ENCODE peak calls at places on chromosomes 7 and 10, in seven cellular contexts. One of them, this sample, is unnamed. For H3K4me1, the result is how much of the 10 kb centered on the place peaks cover.

GRCh38 chr10:110355922-110356627 is 51.4 kb upstream of the SMNDC1 start:
- DNase-seq in aorta: no peak
- DNase-seq in tibial nerve: no peak
- DNase-seq in heart right ventricle: no peak
- DNase-seq in Peyer's patch: no peak
- DNase-seq in CD4-positive, CD25-positive, alpha-beta regulatory T cell: peak
- DNase-seq in heart left ventricle: no peak
- DNase-seq in this sample: no peak

GRCh38 chr10:76337641-76338040 is 906.2 kb downstream of the LRMDA start:
- DNase-seq in aorta: no peak
- DNase-seq in tibial nerve: no peak
- DNase-seq in heart right ventricle: no peak
- DNase-seq in Peyer's patch: no peak
- DNase-seq in CD4-positive, CD25-positive, alpha-beta regulatory T cell: no peak
- DNase-seq in heart left ventricle: no peak
- DNase-seq in this sample: no peak

GRCh38 chr7:45898241-45898640 is 10.0 kb downstream of the IGFBP1 start:
- DNase-seq in aorta: no peak
- DNase-seq in tibial nerve: no peak
- DNase-seq in heart right ventricle: no peak
- DNase-seq in Peyer's patch: no peak
- DNase-seq in CD4-positive, CD25-positive, alpha-beta regulatory T cell: no peak
- DNase-seq in heart left ventricle: no peak
- DNase-seq in this sample: no peak

GRCh38 chr10:48577158-48577557 is 27.7 kb downstream of the ARHGAP22 start:
- DNase-seq in aorta: no peak
- DNase-seq in tibial nerve: no peak
- DNase-seq in heart right ventricle: no peak
- DNase-seq in Peyer's patch: no peak
- DNase-seq in CD4-positive, CD25-positive, alpha-beta regulatory T cell: no peak
- DNase-seq in heart left ventricle: no peak
- DNase-seq in this sample: no peak

GRCh38 chr10:85961479-85962067 is 405.0 kb downstream of the GRID1 start:
- DNase-seq in aorta: no peak
- DNase-seq in tibial nerve: no peak
- DNase-seq in heart right ventricle: no peak
- DNase-seq in Peyer's patch: no peak
- DNase-seq in CD4-positive, CD25-positive, alpha-beta regulatory T cell: no peak
- DNase-seq in heart left ventricle: no peak
- DNase-seq in this sample: no peak

GRCh38 chr7:157548691-157549265 is 212.0 kb downstream of the DNAJB6 start:
- DNase-seq in aorta: peak
- DNase-seq in tibial nerve: no peak
- DNase-seq in heart right ventricle: no peak
- DNase-seq in Peyer's patch: peak
- DNase-seq in CD4-positive, CD25-positive, alpha-beta regulatory T cell: no peak
- DNase-seq in heart left ventricle: no peak
- DNase-seq in this sample: peak

GRCh38 chr7:20598479-20599419 is 16.7 kb upstream of the ABCB5 start:
- DNase-seq in aorta: no peak
- DNase-seq in tibial nerve: peak
- DNase-seq in heart right ventricle: no peak
- DNase-seq in Peyer's patch: no peak
- DNase-seq in CD4-positive, CD25-positive, alpha-beta regulatory T cell: peak
- DNase-seq in heart left ventricle: no peak
- DNase-seq in this sample: no peak

GRCh38 chr7:139543801-139544603 is 20.5 kb downstream of the CLEC2L start:
- DNase-seq in aorta: no peak
- DNase-seq in tibial nerve: no peak
- DNase-seq in heart right ventricle: no peak
- DNase-seq in Peyer's patch: no peak
- DNase-seq in CD4-positive, CD25-positive, alpha-beta regulatory T cell: no peak
- DNase-seq in heart left ventricle: no peak
- DNase-seq in this sample: peak

GRCh38 chr7:34757570-34758110 is 99.6 kb downstream of the NPSR1 start:
- DNase-seq in aorta: no peak
- DNase-seq in tibial nerve: no peak
- DNase-seq in heart right ventricle: no peak
- DNase-seq in Peyer's patch: no peak
- DNase-seq in CD4-positive, CD25-positive, alpha-beta regulatory T cell: no peak
- DNase-seq in heart left ventricle: no peak
- DNase-seq in this sample: no peak

GRCh38 chr10:69802424-69803161 is 887 bp downstream of the COL13A1 start:
- DNase-seq in aorta: peak
- DNase-seq in tibial nerve: no peak
- DNase-seq in heart right ventricle: peak
- DNase-seq in Peyer's patch: no peak
- DNase-seq in CD4-positive, CD25-positive, alpha-beta regulatory T cell: no peak
- DNase-seq in heart left ventricle: peak
- DNase-seq in this sample: peak

GRCh38 chr7:117007285-117007684 is 54.0 kb downstream of the ST7 start:
- DNase-seq in aorta: no peak
- DNase-seq in tibial nerve: no peak
- DNase-seq in heart right ventricle: no peak
- DNase-seq in Peyer's patch: no peak
- DNase-seq in CD4-positive, CD25-positive, alpha-beta regulatory T cell: peak
- DNase-seq in heart left ventricle: no peak
- DNase-seq in this sample: no peak

GRCh38 chr7:5629941-5630340 is 151.5 kb downstream of the RNF216 start:
- DNase-seq in aorta: no peak
- DNase-seq in tibial nerve: no peak
- DNase-seq in heart right ventricle: no peak
- DNase-seq in Peyer's patch: no peak
- DNase-seq in CD4-positive, CD25-positive, alpha-beta regulatory T cell: no peak
- DNase-seq in heart left ventricle: peak
- DNase-seq in this sample: peak

GRCh38 chr10:79381804-79382221 is 34.5 kb downstream of the PPIF start:
- DNase-seq in aorta: peak
- DNase-seq in tibial nerve: peak
- DNase-seq in heart right ventricle: peak
- DNase-seq in Peyer's patch: peak
- DNase-seq in CD4-positive, CD25-positive, alpha-beta regulatory T cell: no peak
- DNase-seq in heart left ventricle: peak
- DNase-seq in this sample: peak

GRCh38 chr10:84348860-84349259 is 20.5 kb downstream of the CCSER2 start:
- DNase-seq in aorta: no peak
- DNase-seq in tibial nerve: no peak
- DNase-seq in heart right ventricle: no peak
- DNase-seq in Peyer's patch: no peak
- DNase-seq in CD4-positive, CD25-positive, alpha-beta regulatory T cell: no peak
- DNase-seq in heart left ventricle: no peak
- DNase-seq in this sample: no peak

GRCh38 chr10:132193907-132194552 is 7.3 kb downstream of the DPYSL4 start:
- DNase-seq in aorta: peak
- DNase-seq in tibial nerve: no peak
- DNase-seq in heart right ventricle: no peak
- DNase-seq in Peyer's patch: no peak
- DNase-seq in CD4-positive, CD25-positive, alpha-beta regulatory T cell: no peak
- DNase-seq in heart left ventricle: peak
- DNase-seq in this sample: peak

GRCh38 chr7:155207335-155208002 is 90.2 kb upstream of the INSIG1 start:
- DNase-seq in aorta: no peak
- DNase-seq in tibial nerve: no peak
- DNase-seq in heart right ventricle: no peak
- DNase-seq in Peyer's patch: peak
- DNase-seq in CD4-positive, CD25-positive, alpha-beta regulatory T cell: no peak
- DNase-seq in heart left ventricle: no peak
- DNase-seq in this sample: no peak
- H3K27ac ChIP-seq in aorta: no peak
- H3K27ac ChIP-seq in tibial nerve: no peak
- H3K27ac ChIP-seq in heart right ventricle: peak
- H3K27ac ChIP-seq in Peyer's patch: no peak
- H3K27ac ChIP-seq in CD4-positive, CD25-positive, alpha-beta regulatory T cell: peak
- H3K27ac ChIP-seq in heart left ventricle: peak
- H3K27ac ChIP-seq in this sample: no peak

DNA sequence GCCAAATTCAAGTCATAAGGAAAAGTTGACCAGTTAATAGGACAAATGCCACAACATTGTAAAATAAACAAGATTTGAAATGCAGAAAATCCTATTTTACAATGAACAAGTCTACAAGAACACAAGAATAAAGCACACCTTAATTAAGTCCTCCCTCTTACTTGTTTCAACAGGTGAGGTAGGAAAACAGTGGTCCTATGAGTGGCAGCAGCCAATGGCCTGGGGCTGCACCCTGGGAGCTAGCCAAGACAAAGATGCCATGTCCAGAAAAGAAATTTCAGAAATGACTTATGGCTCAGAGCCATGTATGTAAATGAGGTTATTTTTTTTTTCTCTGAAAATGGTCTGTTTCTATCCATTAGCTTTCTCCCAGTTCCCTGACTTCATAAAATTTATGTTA is 14.3 kb downstream of the KLLN start:
- DNase-seq in aorta: no peak
- DNase-seq in tibial nerve: no peak
- DNase-seq in heart right ventricle: no peak
- DNase-seq in Peyer's patch: no peak
- DNase-seq in CD4-positive, CD25-positive, alpha-beta regulatory T cell: no peak
- DNase-seq in heart left ventricle: no peak
- DNase-seq in this sample: no peak
- H3K4me1 ChIP-seq in aorta: under half
- H3K4me1 ChIP-seq in tibial nerve: under half
- H3K4me1 ChIP-seq in heart right ventricle: under half
- H3K4me1 ChIP-seq in Peyer's patch: under half
- H3K4me1 ChIP-seq in CD4-positive, CD25-positive, alpha-beta regulatory T cell: under half
- H3K4me1 ChIP-seq in heart left ventricle: under half
- H3K4me1 ChIP-seq in this sample: under half

GRCh38 chr7:95777266-95777665 is 4.9 kb downstream of the DYNC1I1 start:
- DNase-seq in aorta: no peak
- DNase-seq in tibial nerve: no peak
- DNase-seq in heart right ventricle: no peak
- DNase-seq in Peyer's patch: no peak
- DNase-seq in CD4-positive, CD25-positive, alpha-beta regulatory T cell: no peak
- DNase-seq in heart left ventricle: no peak
- DNase-seq in this sample: no peak

GRCh38 chr7:95776561-95777185 is 4.3 kb downstream of the DYNC1I1 start:
- DNase-seq in aorta: no peak
- DNase-seq in tibial nerve: no peak
- DNase-seq in heart right ventricle: no peak
- DNase-seq in Peyer's patch: no peak
- DNase-seq in CD4-positive, CD25-positive, alpha-beta regulatory T cell: no peak
- DNase-seq in heart left ventricle: no peak
- DNase-seq in this sample: no peak

GRCh38 chr7:95772298-95772770 is at the start of gene DYNC1I1:
- DNase-seq in aorta: peak
- DNase-seq in tibial nerve: peak
- DNase-seq in heart right ventricle: peak
- DNase-seq in Peyer's patch: peak
- DNase-seq in CD4-positive, CD25-positive, alpha-beta regulatory T cell: no peak
- DNase-seq in heart left ventricle: peak
- DNase-seq in this sample: peak

GRCh38 chr7:95772771-95773581 is 622 bp downstream of the DYNC1I1 start:
- DNase-seq in aorta: no peak
- DNase-seq in tibial nerve: peak
- DNase-seq in heart right ventricle: peak
- DNase-seq in Peyer's patch: no peak
- DNase-seq in CD4-positive, CD25-positive, alpha-beta regulatory T cell: no peak
- DNase-seq in heart left ventricle: peak
- DNase-seq in this sample: peak
- H3K4me3 ChIP-seq in aorta: peak
- H3K4me3 ChIP-seq in tibial nerve: peak
- H3K4me3 ChIP-seq in heart right ventricle: peak
- H3K4me3 ChIP-seq in Peyer's patch: peak
- H3K4me3 ChIP-seq in CD4-positive, CD25-positive, alpha-beta regulatory T cell: no peak
- H3K4me3 ChIP-seq in heart left ventricle: peak
- H3K4me3 ChIP-seq in this sample: peak

GRCh38 chr7:44098092-44099068 is 5.8 kb upstream of the AEBP1 start:
- DNase-seq in aorta: no peak
- DNase-seq in tibial nerve: no peak
- DNase-seq in heart right ventricle: no peak
- DNase-seq in Peyer's patch: no peak
- DNase-seq in CD4-positive, CD25-positive, alpha-beta regulatory T cell: no peak
- DNase-seq in heart left ventricle: no peak
- DNase-seq in this sample: no peak
- H3K27ac ChIP-seq in aorta: no peak
- H3K27ac ChIP-seq in tibial nerve: no peak
- H3K27ac ChIP-seq in heart right ventricle: no peak
- H3K27ac ChIP-seq in Peyer's patch: peak
- H3K27ac ChIP-seq in CD4-positive, CD25-positive, alpha-beta regulatory T cell: no peak
- H3K27ac ChIP-seq in heart left ventricle: no peak
- H3K27ac ChIP-seq in this sample: no peak

This sample was measured in endodermal cell.